ENCODE peak calls at places on chromosomes 3 and 15, in seven cellular contexts. One of them, this sample, is unnamed.

GRCh38 chr3:32820430-32820829 is 2.6 kb downstream of the TRIM71 start:
- DNase-seq in HepG2: no peak
- DNase-seq in hepatocyte: no peak
- DNase-seq in psoas muscle: no peak
- DNase-seq in naive thymus-derived CD4-positive, alpha-beta T cell: no peak
- DNase-seq in neuronal stem cell: no peak
- DNase-seq in heart right ventricle: no peak
- DNase-seq in this sample: no peak

GRCh38 chr3:162391301-162391700 is 894.7 kb downstream of the OTOL1 start:
- DNase-seq in HepG2: no peak
- DNase-seq in hepatocyte: no peak
- DNase-seq in psoas muscle: no peak
- DNase-seq in naive thymus-derived CD4-positive, alpha-beta T cell: no peak
- DNase-seq in neuronal stem cell: no peak
- DNase-seq in heart right ventricle: no peak
- DNase-seq in this sample: no peak

GRCh38 chr3:187044206-187044605 is 95.1 kb downstream of the RPL39L start:
- DNase-seq in HepG2: no peak
- DNase-seq in hepatocyte: no peak
- DNase-seq in psoas muscle: no peak
- DNase-seq in naive thymus-derived CD4-positive, alpha-beta T cell: no peak
- DNase-seq in neuronal stem cell: no peak
- DNase-seq in heart right ventricle: no peak
- DNase-seq in this sample: no peak

GRCh38 chr15:49495993-49496747 is 73.1 kb downstream of the FGF7 start:
- DNase-seq in HepG2: no peak
- DNase-seq in hepatocyte: no peak
- DNase-seq in psoas muscle: no peak
- DNase-seq in naive thymus-derived CD4-positive, alpha-beta T cell: no peak
- DNase-seq in neuronal stem cell: no peak
- DNase-seq in heart right ventricle: no peak
- DNase-seq in this sample: no peak

GRCh38 chr3:10688126-10688525 is 127.9 kb upstream of the SLC6A11 start:
- DNase-seq in HepG2: no peak
- DNase-seq in hepatocyte: no peak
- DNase-seq in psoas muscle: no peak
- DNase-seq in naive thymus-derived CD4-positive, alpha-beta T cell: no peak
- DNase-seq in neuronal stem cell: no peak
- DNase-seq in heart right ventricle: no peak
- DNase-seq in this sample: no peak

GRCh38 chr3:57852896-57853295 is 96.8 kb downstream of the SLMAP start:
- DNase-seq in HepG2: peak; percentile 9
- DNase-seq in hepatocyte: peak; percentile 5
- DNase-seq in psoas muscle: no peak
- DNase-seq in naive thymus-derived CD4-positive, alpha-beta T cell: no peak
- DNase-seq in neuronal stem cell: no peak
- DNase-seq in heart right ventricle: no peak
- DNase-seq in this sample: peak; percentile 1

GRCh38 chr3:13426591-13426990 is 6.5 kb upstream of the NUP210 start:
- DNase-seq in HepG2: no peak
- DNase-seq in hepatocyte: no peak
- DNase-seq in psoas muscle: no peak
- DNase-seq in naive thymus-derived CD4-positive, alpha-beta T cell: no peak
- DNase-seq in neuronal stem cell: no peak
- DNase-seq in heart right ventricle: no peak
- DNase-seq in this sample: no peak

GRCh38 chr3:101673953-101674352 is 3.0 kb downstream of the ZBTB11 start:
- DNase-seq in HepG2: no peak
- DNase-seq in hepatocyte: no peak
- DNase-seq in psoas muscle: no peak
- DNase-seq in naive thymus-derived CD4-positive, alpha-beta T cell: no peak
- DNase-seq in neuronal stem cell: no peak
- DNase-seq in heart right ventricle: no peak
- DNase-seq in this sample: no peak

GRCh38 chr3:149806171-149806778 is 6.7 kb upstream of the RNF13 start:
- DNase-seq in HepG2: no peak
- DNase-seq in hepatocyte: no peak
- DNase-seq in psoas muscle: no peak
- DNase-seq in naive thymus-derived CD4-positive, alpha-beta T cell: no peak
- DNase-seq in neuronal stem cell: no peak
- DNase-seq in heart right ventricle: no peak
- DNase-seq in this sample: no peak

GRCh38 chr3:149812165-149812605 is 830 bp upstream of the RNF13 start:
- DNase-seq in HepG2: no peak
- DNase-seq in hepatocyte: no peak
- DNase-seq in psoas muscle: no peak
- DNase-seq in naive thymus-derived CD4-positive, alpha-beta T cell: no peak
- DNase-seq in neuronal stem cell: no peak
- DNase-seq in heart right ventricle: no peak
- DNase-seq in this sample: peak; percentile 3

GRCh38 chr3:149809694-149810093 is 3.3 kb upstream of the RNF13 start:
- DNase-seq in HepG2: no peak
- DNase-seq in hepatocyte: no peak
- DNase-seq in psoas muscle: no peak
- DNase-seq in naive thymus-derived CD4-positive, alpha-beta T cell: no peak
- DNase-seq in neuronal stem cell: no peak
- DNase-seq in heart right ventricle: no peak
- DNase-seq in this sample: peak; percentile 5

GRCh38 chr3:149810846-149811245 is 2.2 kb upstream of the RNF13 start:
- DNase-seq in HepG2: no peak
- DNase-seq in hepatocyte: no peak
- DNase-seq in psoas muscle: no peak
- DNase-seq in naive thymus-derived CD4-positive, alpha-beta T cell: no peak
- DNase-seq in neuronal stem cell: no peak
- DNase-seq in heart right ventricle: no peak
- DNase-seq in this sample: no peak

GRCh38 chr3:149808209-149808829 is 4.7 kb upstream of the RNF13 start:
- DNase-seq in HepG2: peak; percentile 58
- DNase-seq in hepatocyte: peak; percentile 86
- DNase-seq in psoas muscle: peak; percentile 71
- DNase-seq in naive thymus-derived CD4-positive, alpha-beta T cell: peak; percentile 43
- DNase-seq in neuronal stem cell: peak; percentile 18
- DNase-seq in heart right ventricle: peak; percentile 40
- DNase-seq in this sample: peak; percentile 80
- H3K4me3 ChIP-seq in HepG2: no peak overlapping the region
- H3K4me3 ChIP-seq in hepatocyte: no peak overlapping the region
- H3K4me3 ChIP-seq in psoas muscle: no peak overlapping the region
- H3K4me3 ChIP-seq in naive thymus-derived CD4-positive, alpha-beta T cell: no peak overlapping the region
- H3K4me3 ChIP-seq in neuronal stem cell: no peak overlapping the region
- H3K4me3 ChIP-seq in heart right ventricle: no peak overlapping the region
- H3K4me3 ChIP-seq in this sample: no peak overlapping the region

GRCh38 chr15:31331389-31331788 is 4.8 kb downstream of the KLF13 start:
- DNase-seq in HepG2: no peak
- DNase-seq in hepatocyte: no peak
- DNase-seq in psoas muscle: no peak
- DNase-seq in naive thymus-derived CD4-positive, alpha-beta T cell: no peak
- DNase-seq in neuronal stem cell: no peak
- DNase-seq in heart right ventricle: no peak
- DNase-seq in this sample: no peak

GRCh38 chr15:31332020-31332680 is 5.5 kb downstream of the KLF13 start:
- DNase-seq in HepG2: no peak
- DNase-seq in hepatocyte: no peak
- DNase-seq in psoas muscle: no peak
- DNase-seq in naive thymus-derived CD4-positive, alpha-beta T cell: no peak
- DNase-seq in neuronal stem cell: no peak
- DNase-seq in heart right ventricle: no peak
- DNase-seq in this sample: no peak

GRCh38 chr15:31333119-31333518 is 6.5 kb downstream of the KLF13 start:
- DNase-seq in HepG2: no peak
- DNase-seq in hepatocyte: no peak
- DNase-seq in psoas muscle: no peak
- DNase-seq in naive thymus-derived CD4-positive, alpha-beta T cell: no peak
- DNase-seq in neuronal stem cell: no peak
- DNase-seq in heart right ventricle: no peak
- DNase-seq in this sample: no peak

GRCh38 chr15:31332681-31333071 is 6.0 kb downstream of the KLF13 start:
- DNase-seq in HepG2: no peak
- DNase-seq in hepatocyte: no peak
- DNase-seq in psoas muscle: no peak
- DNase-seq in naive thymus-derived CD4-positive, alpha-beta T cell: no peak
- DNase-seq in neuronal stem cell: no peak
- DNase-seq in heart right ventricle: no peak
- DNase-seq in this sample: no peak

GRCh38 chr15:31333820-31334219 is 7.2 kb downstream of the KLF13 start:
- DNase-seq in HepG2: no peak
- DNase-seq in hepatocyte: no peak
- DNase-seq in psoas muscle: no peak
- DNase-seq in naive thymus-derived CD4-positive, alpha-beta T cell: no peak
- DNase-seq in neuronal stem cell: no peak
- DNase-seq in heart right ventricle: no peak
- DNase-seq in this sample: no peak
- H3K4me1 ChIP-seq in HepG2: peaks cover 70% of the 10 kb centered on the region
- H3K4me1 ChIP-seq in hepatocyte: peaks cover 16% of the 10 kb centered on the region
- H3K4me1 ChIP-seq in psoas muscle: peaks cover 76% of the 10 kb centered on the region
- H3K4me1 ChIP-seq in naive thymus-derived CD4-positive, alpha-beta T cell: peaks cover 92% of the 10 kb centered on the region
- H3K4me1 ChIP-seq in neuronal stem cell: peaks cover 8% of the 10 kb centered on the region
- H3K4me1 ChIP-seq in heart right ventricle: peaks cover 98% of the 10 kb centered on the region
- H3K4me1 ChIP-seq in this sample: peaks cover 12% of the 10 kb centered on the region

GRCh38 chr3:71958533-71958932 is 173.6 kb upstream of the PROK2 start:
- DNase-seq in HepG2: no peak
- DNase-seq in hepatocyte: no peak
- DNase-seq in psoas muscle: no peak
- DNase-seq in naive thymus-derived CD4-positive, alpha-beta T cell: no peak
- DNase-seq in neuronal stem cell: no peak
- DNase-seq in heart right ventricle: no peak
- DNase-seq in this sample: no peak

GRCh38 chr3:71962561-71963240 is 177.8 kb upstream of the PROK2 start:
- DNase-seq in HepG2: no peak
- DNase-seq in hepatocyte: no peak
- DNase-seq in psoas muscle: no peak
- DNase-seq in naive thymus-derived CD4-positive, alpha-beta T cell: no peak
- DNase-seq in neuronal stem cell: no peak
- DNase-seq in heart right ventricle: no peak
- DNase-seq in this sample: no peak

GRCh38 chr3:71961891-71962290 is 176.9 kb upstream of the PROK2 start:
- DNase-seq in HepG2: no peak
- DNase-seq in hepatocyte: no peak
- DNase-seq in psoas muscle: no peak
- DNase-seq in naive thymus-derived CD4-positive, alpha-beta T cell: no peak
- DNase-seq in neuronal stem cell: no peak
- DNase-seq in heart right ventricle: no peak
- DNase-seq in this sample: no peak

GRCh38 chr3:71964170-71964569 is 179.2 kb upstream of the PROK2 start:
- DNase-seq in HepG2: no peak
- DNase-seq in hepatocyte: no peak
- DNase-seq in psoas muscle: no peak
- DNase-seq in naive thymus-derived CD4-positive, alpha-beta T cell: no peak
- DNase-seq in neuronal stem cell: no peak
- DNase-seq in heart right ventricle: no peak
- DNase-seq in this sample: no peak

GRCh38 chr3:71961378-71961777 is 176.4 kb upstream of the PROK2 start:
- DNase-seq in HepG2: no peak
- DNase-seq in hepatocyte: no peak
- DNase-seq in psoas muscle: no peak
- DNase-seq in naive thymus-derived CD4-positive, alpha-beta T cell: no peak
- DNase-seq in neuronal stem cell: no peak
- DNase-seq in heart right ventricle: no peak
- DNase-seq in this sample: no peak
- H3K4me3 ChIP-seq in HepG2: no peak overlapping the region
- H3K4me3 ChIP-seq in hepatocyte: no peak overlapping the region
- H3K4me3 ChIP-seq in psoas muscle: no peak overlapping the region
- H3K4me3 ChIP-seq in naive thymus-derived CD4-positive, alpha-beta T cell: no peak overlapping the region
- H3K4me3 ChIP-seq in neuronal stem cell: no peak overlapping the region
- H3K4me3 ChIP-seq in heart right ventricle: no peak overlapping the region
- H3K4me3 ChIP-seq in this sample: no peak overlapping the region

GRCh38 chr15:81303241-81304225 is 20.4 kb downstream of the STARD5 start:
- DNase-seq in HepG2: no peak
- DNase-seq in hepatocyte: no peak
- DNase-seq in psoas muscle: no peak
- DNase-seq in naive thymus-derived CD4-positive, alpha-beta T cell: peak; percentile 73
- DNase-seq in neuronal stem cell: no peak
- DNase-seq in heart right ventricle: no peak
- DNase-seq in this sample: no peak

GRCh38 chr15:81301385-81301784 is 22.6 kb downstream of the STARD5 start:
- DNase-seq in HepG2: no peak
- DNase-seq in hepatocyte: no peak
- DNase-seq in psoas muscle: no peak
- DNase-seq in naive thymus-derived CD4-positive, alpha-beta T cell: no peak
- DNase-seq in neuronal stem cell: no peak
- DNase-seq in heart right ventricle: no peak
- DNase-seq in this sample: no peak

GRCh38 chr15:81304226-81304625 is 19.7 kb downstream of the STARD5 start:
- DNase-seq in HepG2: no peak
- DNase-seq in hepatocyte: no peak
- DNase-seq in psoas muscle: no peak
- DNase-seq in naive thymus-derived CD4-positive, alpha-beta T cell: no peak
- DNase-seq in neuronal stem cell: no peak
- DNase-seq in heart right ventricle: no peak
- DNase-seq in this sample: no peak

GRCh38 chr15:81301815-81302399 is 22.0 kb downstream of the STARD5 start:
- DNase-seq in HepG2: no peak
- DNase-seq in hepatocyte: no peak
- DNase-seq in psoas muscle: no peak
- DNase-seq in naive thymus-derived CD4-positive, alpha-beta T cell: no peak
- DNase-seq in neuronal stem cell: no peak
- DNase-seq in heart right ventricle: no peak
- DNase-seq in this sample: no peak

DNA sequence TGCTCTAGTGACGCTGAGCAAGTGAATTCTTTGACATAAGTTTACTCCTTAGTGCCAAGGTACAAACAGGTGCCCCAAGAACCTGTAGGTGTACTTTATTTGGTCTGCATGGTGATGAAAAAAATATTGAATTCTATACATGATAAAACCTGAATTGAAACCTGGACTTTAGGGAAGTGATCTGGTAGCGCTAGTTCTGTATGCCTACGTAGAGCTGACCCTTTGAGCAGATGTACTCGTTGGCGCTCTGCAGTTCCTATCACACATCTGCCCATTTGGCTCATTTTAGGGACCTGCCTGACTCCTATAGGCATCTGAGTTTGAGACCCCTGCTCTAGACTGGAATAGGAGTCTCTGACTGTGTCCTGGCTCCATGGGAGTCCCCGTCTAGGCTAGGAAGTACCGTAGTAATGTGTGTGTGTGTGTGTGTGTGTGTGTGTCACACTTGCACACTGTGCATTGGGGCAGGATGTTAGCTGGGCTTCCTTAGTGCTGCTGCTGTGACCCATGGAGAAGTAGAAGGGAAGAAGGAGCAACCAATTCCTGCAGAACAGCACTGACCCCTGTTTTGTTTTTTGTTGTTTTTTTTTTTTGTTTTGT is 21.2 kb downstream of the STARD5 start:
- DNase-seq in HepG2: no peak
- DNase-seq in hepatocyte: no peak
- DNase-seq in psoas muscle: no peak
- DNase-seq in naive thymus-derived CD4-positive, alpha-beta T cell: no peak
- DNase-seq in neuronal stem cell: no peak
- DNase-seq in heart right ventricle: no peak
- DNase-seq in this sample: no peak
- H3K4me1 ChIP-seq in HepG2: no peaks in the 10 kb centered on the region
- H3K4me1 ChIP-seq in hepatocyte: no peaks in the 10 kb centered on the region
- H3K4me1 ChIP-seq in psoas muscle: no peaks in the 10 kb centered on the region
- H3K4me1 ChIP-seq in naive thymus-derived CD4-positive, alpha-beta T cell: peaks cover 46% of the 10 kb centered on the region
- H3K4me1 ChIP-seq in neuronal stem cell: peaks cover 4% of the 10 kb centered on the region
- H3K4me1 ChIP-seq in heart right ventricle: no peaks in the 10 kb centered on the region
- H3K4me1 ChIP-seq in this sample: no peaks in the 10 kb centered on the region

GRCh38 chr3:129888739-129889138 is 4.8 kb downstream of the TMCC1 start:
- DNase-seq in HepG2: no peak
- DNase-seq in hepatocyte: no peak
- DNase-seq in psoas muscle: no peak
- DNase-seq in naive thymus-derived CD4-positive, alpha-beta T cell: no peak
- DNase-seq in neuronal stem cell: no peak
- DNase-seq in heart right ventricle: no peak
- DNase-seq in this sample: no peak
- H3K4me3 ChIP-seq in HepG2: no peak overlapping the region
- H3K4me3 ChIP-seq in hepatocyte: no peak overlapping the region
- H3K4me3 ChIP-seq in psoas muscle: no peak overlapping the region
- H3K4me3 ChIP-seq in naive thymus-derived CD4-positive, alpha-beta T cell: no peak overlapping the region
- H3K4me3 ChIP-seq in neuronal stem cell: no peak overlapping the region
- H3K4me3 ChIP-seq in heart right ventricle: no peak overlapping the region
- H3K4me3 ChIP-seq in this sample: no peak overlapping the region